ENCODE peak calls at places on chromosomes 7 and 10, in ten cellular contexts. A is A549, R is IMR-90, W is prostate gland, X is transverse colon, S is body of pancreas, H is ovary, P is sigmoid colon, U is uterus, I is vagina. D is an unnamed sample.

GRCh38 chr10:4246881-4247358 is 461.9 kb upstream of the KLF6 start:
- DNase-seq in A (no peak), R (peak; percentile 98), W (no peak), X (no peak), S (no peak), H (no peak), P (no peak), U (no peak), I (no peak), D (no peak)

GRCh38 chr10:63128443-63128842 is 4.7 kb upstream of the NRBF2 start:
- DNase-seq in A (no peak), R (peak; percentile 70), W (no peak), X (no peak), S (no peak), H (no peak), P (no peak), U (no peak), I (no peak), D (no peak)

GRCh38 chr7:131688738-131689661 is 132.6 kb upstream of the PODXL start:
- DNase-seq in A (peak; percentile 57), R (peak; percentile 49), W (peak; percentile 35), X (peak; percentile 62), S (peak; percentile 69), H (peak; percentile 79), P (peak; percentile 79), U (peak; percentile 45), I (peak; percentile 79), D (peak; percentile 56)

GRCh38 chr10:125823663-125824251 is 411 bp downstream of the BCCIP start:
- DNase-seq in A (no peak), R (peak; percentile 1), W (no peak), X (no peak), S (no peak), H (no peak), P (no peak), U (no peak), I (no peak), D (no peak)

GRCh38 chr10:32104622-32105509 is 48.6 kb upstream of the KIF5B start:
- DNase-seq in A (no peak), R (peak; percentile 16), W (no peak), X (no peak), S (no peak), H (no peak), P (no peak), U (no peak), I (no peak), D (no peak)

GRCh38 chr10:74382643-74383042 is 231.6 kb downstream of the ADK start:
- DNase-seq in A (no peak), R (no peak), W (no peak), X (no peak), S (no peak), H (no peak), P (no peak), U (no peak), I (no peak), D (no peak)

GRCh38 chr7:6382797-6383196 is 65.0 kb downstream of the DAGLB start:
- DNase-seq in A (no peak), R (no peak), W (no peak), X (no peak), S (no peak), H (no peak), P (no peak), U (no peak), I (no peak), D (no peak)

GRCh38 chr10:107232013-107232412 is 67.5 kb upstream of the SORCS1 start:
- DNase-seq in A (no peak), R (no peak), W (no peak), X (no peak), S (no peak), H (no peak), P (no peak), U (no peak), I (no peak), D (no peak)

GRCh38 chr7:1823376-1824150 is 153.5 kb downstream of the ELFN1 start:
- DNase-seq in A (no peak), R (no peak), W (no peak), X (no peak), S (no peak), H (peak; percentile 24), P (peak; percentile 48), U (no peak), I (no peak), D (no peak)

GRCh38 chr7:158410720-158411119 is 176.9 kb downstream of the PTPRN2 start:
- DNase-seq in A (no peak), R (no peak), W (no peak), X (no peak), S (no peak), H (peak; percentile 21), P (peak; percentile 60), U (no peak), I (no peak), D (no peak)

GRCh38 chr10:31304261-31304970 is 14.6 kb upstream of the ZEB1 start:
- DNase-seq in A (no peak), R (peak; percentile 56), W (no peak), X (no peak), S (no peak), H (no peak), P (no peak), U (no peak), I (no peak), D (no peak)

GRCh38 chr10:80268266-80268665 is 21.2 kb downstream of the MAT1A start:
- DNase-seq in A (no peak), R (no peak), W (no peak), X (no peak), S (no peak), H (no peak), P (no peak), U (no peak), I (no peak), D (no peak)

GRCh38 chr7:143882611-143883078 is 19.3 kb downstream of the TCAF1 start:
- DNase-seq in A (no peak), R (peak; percentile 56), W (peak; percentile 44), X (peak; percentile 40), S (peak; percentile 32), H (peak; percentile 81), P (peak; percentile 86), U (peak; percentile 64), I (no peak), D (peak; percentile 81)

DNA sequence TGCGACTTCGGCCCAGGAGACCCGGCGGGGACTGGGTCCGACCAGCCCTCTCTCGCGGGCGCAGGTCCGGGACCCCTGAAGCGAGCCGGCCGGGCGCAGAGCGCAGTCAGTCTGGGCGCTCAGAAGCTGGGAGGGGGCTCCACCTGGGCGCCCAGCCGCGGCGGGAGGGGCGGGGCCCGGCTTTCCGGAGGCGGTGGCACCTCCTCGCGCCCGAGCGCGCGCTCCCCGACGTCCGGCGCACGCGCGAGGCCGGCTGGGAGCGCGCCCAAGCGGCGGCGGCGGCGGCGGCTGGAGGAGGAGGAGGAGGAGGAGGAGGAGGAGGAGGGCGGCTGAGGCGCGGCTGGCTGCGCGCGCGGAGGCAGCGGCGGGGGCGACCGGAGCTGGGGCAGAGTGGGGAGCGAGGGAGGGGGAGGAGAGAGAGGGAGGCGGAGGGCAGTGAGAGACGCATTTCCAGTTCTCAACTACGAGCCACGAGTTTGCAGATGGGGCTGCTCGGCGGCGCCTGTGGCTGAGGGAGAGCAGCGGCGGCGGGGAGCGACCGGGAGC is at the start of gene PALS2:
- DNase-seq in A (peak; percentile 77), R (peak; percentile 58), W (peak; percentile 63), X (peak; percentile 81), S (peak; percentile 80), H (peak; percentile 86), P (peak; percentile 80), U (peak; percentile 62), I (no peak), D (peak; percentile 62)
- TF ChIP-seq POLR2A in A (peak; percentile 65), R (no peak), W (peak; percentile 12), X (no peak), S (peak; percentile 64), H (peak; percentile 26), P (no peak), U (no peak), I (no peak), D (no peak)

DNA sequence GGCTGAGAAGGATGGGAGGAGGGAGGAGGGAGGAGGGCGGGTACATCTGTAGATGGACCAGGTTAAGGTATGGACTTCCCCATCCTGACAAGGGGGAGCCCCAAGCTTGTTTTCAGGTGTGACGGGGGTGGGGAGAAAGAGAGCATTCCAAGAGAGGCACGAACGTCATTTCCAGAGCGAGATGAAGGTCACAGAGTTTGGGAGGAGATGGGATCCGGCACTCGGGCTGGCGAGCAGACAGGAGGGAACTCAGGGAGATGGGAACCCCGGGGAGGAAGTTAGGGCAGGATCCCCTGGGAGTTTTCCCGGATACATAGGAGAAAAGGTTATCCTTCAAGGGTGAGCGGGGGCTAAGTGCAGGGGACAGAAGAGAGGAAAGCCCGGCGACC is 118.8 kb downstream of the CUX1 start:
- DNase-seq in A (no peak), R (no peak), W (no peak), X (no peak), S (no peak), H (no peak), P (no peak), U (no peak), I (no peak), D (no peak)
- H3K4me1 ChIP-seq in A (peaks cover 45% of the 10 kb centered on the region), R (peaks cover 25% of the 10 kb centered on the region), W (peaks cover 20% of the 10 kb centered on the region), X (peaks cover 26% of the 10 kb centered on the region), S (peaks cover 27% of the 10 kb centered on the region), H (peaks cover 23% of the 10 kb centered on the region), P (peaks cover 76% of the 10 kb centered on the region), U (no peaks in the 10 kb centered on the region), I (peaks cover 55% of the 10 kb centered on the region), D (peaks cover 35% of the 10 kb centered on the region)

GRCh38 chr7:103944230-103944900 is 45.1 kb downstream of the RELN start:
- DNase-seq in A (no peak), R (no peak), W (peak; percentile 70), X (no peak), S (no peak), H (no peak), P (no peak), U (no peak), I (no peak), D (no peak)

GRCh38 chr7:103936558-103936957 is 52.9 kb downstream of the RELN start:
- DNase-seq in A (no peak), R (no peak), W (no peak), X (no peak), S (peak; percentile 15), H (no peak), P (no peak), U (no peak), I (no peak), D (no peak)

GRCh38 chr7:103941978-103942377 is 47.5 kb downstream of the RELN start:
- DNase-seq in A (no peak), R (no peak), W (no peak), X (no peak), S (no peak), H (no peak), P (no peak), U (no peak), I (no peak), D (no peak)

GRCh38 chr7:103937680-103938079 is 51.8 kb downstream of the RELN start:
- DNase-seq in A (no peak), R (no peak), W (no peak), X (no peak), S (no peak), H (no peak), P (no peak), U (no peak), I (no peak), D (no peak)

GRCh38 chr7:103940382-103941268 is 48.8 kb downstream of the RELN start:
- DNase-seq in A (no peak), R (no peak), W (no peak), X (no peak), S (no peak), H (no peak), P (no peak), U (no peak), I (no peak), D (no peak)
- TF ChIP-seq POLR2A in A (no peak), R (no peak), W (no peak), X (no peak), S (no peak), H (no peak), P (no peak), U (no peak), I (no peak), D (no peak)

GRCh38 chr10:77742172-77742571 is 104.6 kb upstream of the KCNMA1 start:
- DNase-seq in A (no peak), R (no peak), W (no peak), X (no peak), S (no peak), H (no peak), P (no peak), U (no peak), I (no peak), D (no peak)
- H3K4me1 ChIP-seq in A (peaks cover 11% of the 10 kb centered on the region), R (peaks cover 2% of the 10 kb centered on the region), W (no peaks in the 10 kb centered on the region), X (no peaks in the 10 kb centered on the region), S (no peaks in the 10 kb centered on the region), H (no peaks in the 10 kb centered on the region), P (peaks cover 8% of the 10 kb centered on the region), U (no peaks in the 10 kb centered on the region), I (no peaks in the 10 kb centered on the region), D (no peaks in the 10 kb centered on the region)